ENCODE peak calls at places on chromosomes 3 and 15, in five cellular contexts. C is IMR-90, R is H1, M is H9, T is neuronal stem cell. Q is an unnamed sample.

GRCh38 chr15:70596354-70597055 is 166.9 kb downstream of the UACA start:
- DNase-seq in C (peak; percentile 91), R (no peak), M (no peak), T (no peak), Q (no peak)

GRCh38 chr3:71816757-71817156 is 31.8 kb upstream of the PROK2 start:
- DNase-seq in C (no peak), R (no peak), M (no peak), T (no peak), Q (no peak)

GRCh38 chr3:107045791-107046190 is 331.4 kb upstream of the CCDC54 start:
- DNase-seq in C (no peak), R (no peak), M (no peak), T (no peak), Q (no peak)

GRCh38 chr3:11662392-11662990 is 18.8 kb upstream of the VGLL4 start:
- DNase-seq in C (no peak), R (no peak), M (no peak), T (no peak), Q (peak; percentile 61)

GRCh38 chr3:10557783-10558373 is 52.5 kb upstream of the ATP2B2 start:
- DNase-seq in C (peak; percentile 37), R (no peak), M (peak; percentile 14), T (no peak), Q (no peak)

GRCh38 chr3:70179111-70179510 is 133.3 kb downstream of the MDFIC2 start:
- DNase-seq in C (no peak), R (no peak), M (no peak), T (no peak), Q (no peak)

GRCh38 chr3:165874663-165875489 is 37.7 kb upstream of the BCHE start:
- DNase-seq in C (no peak), R (no peak), M (peak; percentile 42), T (no peak), Q (peak; percentile 45)

GRCh38 chr3:126147147-126147931 is 33.0 kb downstream of the ALDH1L1 start:
- DNase-seq in C (no peak), R (no peak), M (peak; percentile 15), T (no peak), Q (no peak)

GRCh38 chr3:144643778-144644191 is 672.2 kb downstream of the DIPK2A start:
- DNase-seq in C (peak; percentile 61), R (no peak), M (no peak), T (no peak), Q (no peak)

GRCh38 chr15:77871838-77872371 is 205.6 kb downstream of the TBC1D2B start:
- DNase-seq in C (no peak), R (no peak), M (peak; percentile 52), T (no peak), Q (peak; percentile 44)

GRCh38 chr3:141240290-141241247 is 8.9 kb downstream of the PXYLP1 start:
- DNase-seq in C (peak; percentile 60), R (no peak), M (no peak), T (no peak), Q (peak; percentile 32)

GRCh38 chr3:182258538-182259177 is 534.6 kb upstream of the ATP11B start:
- DNase-seq in C (no peak), R (no peak), M (no peak), T (peak; percentile 55), Q (peak; percentile 54)

GRCh38 chr3:128198313-128198712 is 45.0 kb downstream of the EEFSEC start:
- DNase-seq in C (no peak), R (no peak), M (no peak), T (no peak), Q (peak; percentile 76)

GRCh38 chr15:51132384-51133139 is 37.9 kb upstream of the TNFAIP8L3 start:
- DNase-seq in C (peak; percentile 96), R (no peak), M (peak; percentile 50), T (peak; percentile 35), Q (peak; percentile 47)

GRCh38 chr3:100412897-100413590 is 11.7 kb downstream of the LNP1 start:
- DNase-seq in C (no peak), R (no peak), M (no peak), T (no peak), Q (no peak)

GRCh38 chr3:191068946-191069813 is 129.9 kb upstream of the OSTN start:
- DNase-seq in C (peak; percentile 63), R (no peak), M (no peak), T (no peak), Q (no peak)

GRCh38 chr3:32480596-32480995 is 22.1 kb downstream of the CMTM6 start:
- DNase-seq in C (no peak), R (no peak), M (no peak), T (no peak), Q (no peak)

GRCh38 chr15:101320501-101321052 is 25.5 kb upstream of the SNRPA1 start:
- DNase-seq in C (peak; percentile 51), R (no peak), M (peak; percentile 78), T (peak; percentile 14), Q (peak; percentile 84)

GRCh38 chr3:32646761-32647160 is 38.2 kb upstream of the CNOT10 start:
- DNase-seq in C (no peak), R (no peak), M (no peak), T (no peak), Q (no peak)

GRCh38 chr3:13705702-13706280 is 156.9 kb downstream of the FBLN2 start:
- DNase-seq in C (no peak), R (no peak), M (no peak), T (no peak), Q (no peak)

GRCh38 chr3:86937306-86937791 is 53.6 kb downstream of the VGLL3 start:
- DNase-seq in C (peak; percentile 92), R (no peak), M (no peak), T (no peak), Q (peak; percentile 59)

GRCh38 chr15:77186518-77187095 is 115.7 kb upstream of the TSPAN3 start:
- DNase-seq in C (peak; percentile 47), R (no peak), M (no peak), T (no peak), Q (peak; percentile 32)

GRCh38 chr3:98482717-98483482 is 14.6 kb upstream of the OR5K2 start:
- DNase-seq in C (no peak), R (no peak), M (no peak), T (no peak), Q (peak; percentile 32)

GRCh38 chr3:30631237-30631961 is 25.0 kb downstream of the TGFBR2 start:
- DNase-seq in C (no peak), R (no peak), M (no peak), T (no peak), Q (no peak)

GRCh38 chr3:122912772-122913538 is 114.6 kb downstream of the SEMA5B start:
- DNase-seq in C (no peak), R (no peak), M (peak; percentile 48), T (no peak), Q (no peak)

GRCh38 chr3:36843065-36844051 is 79.0 kb upstream of the DCLK3 start:
- DNase-seq in C (peak; percentile 23), R (peak; percentile 69), M (peak; percentile 83), T (peak; percentile 20), Q (peak; percentile 92)

GRCh38 chr15:48800245-48800644 is 10.6 kb downstream of the CEP152 start:
- DNase-seq in C (no peak), R (no peak), M (no peak), T (no peak), Q (no peak)

GRCh38 chr3:120762575-120762974 is 20.0 kb downstream of the GTF2E1 start:
- DNase-seq in C (peak; percentile 68), R (no peak), M (no peak), T (no peak), Q (no peak)

DNA sequence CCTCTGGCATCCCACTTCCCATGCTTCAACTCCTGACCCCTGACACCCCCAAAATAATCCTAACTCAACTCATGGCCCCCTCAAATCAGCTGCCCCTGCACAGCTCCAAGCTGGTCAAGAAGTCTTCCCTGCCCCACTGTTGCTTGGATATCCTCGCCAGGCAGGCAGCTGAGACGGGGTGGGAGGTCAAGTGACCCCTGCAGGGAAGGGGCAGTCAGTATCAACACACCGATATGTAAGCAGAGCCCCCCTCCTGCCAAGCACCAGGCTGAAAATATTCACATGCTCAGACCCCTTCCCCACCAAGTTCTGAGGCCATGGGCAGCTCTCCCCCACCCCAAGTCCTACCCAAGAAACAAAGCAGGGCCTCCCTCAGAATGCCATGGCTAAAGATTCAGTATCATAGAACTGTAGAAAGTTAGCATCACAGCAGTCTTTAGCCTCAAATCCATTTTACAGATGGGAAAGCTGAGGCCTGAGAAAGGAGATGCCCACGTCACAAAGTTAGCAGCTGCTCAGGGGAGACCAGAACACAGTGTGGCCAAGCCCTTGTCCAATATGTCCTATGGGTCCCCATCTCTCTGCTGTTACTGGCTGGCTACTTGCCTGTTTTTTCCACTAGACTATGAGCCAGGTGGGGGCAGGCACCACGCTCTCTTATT is 67.8 kb downstream of the SLC12A8 start:
- DNase-seq in C (no peak), R (no peak), M (no peak), T (no peak), Q (no peak)
- H2AK5ac ChIP-seq in C (peak overlapping the region; percentile 95), R (no peak overlapping the region), M (no peak overlapping the region), T (no peak overlapping the region), Q (peak overlapping the region; percentile 83)

DNA sequence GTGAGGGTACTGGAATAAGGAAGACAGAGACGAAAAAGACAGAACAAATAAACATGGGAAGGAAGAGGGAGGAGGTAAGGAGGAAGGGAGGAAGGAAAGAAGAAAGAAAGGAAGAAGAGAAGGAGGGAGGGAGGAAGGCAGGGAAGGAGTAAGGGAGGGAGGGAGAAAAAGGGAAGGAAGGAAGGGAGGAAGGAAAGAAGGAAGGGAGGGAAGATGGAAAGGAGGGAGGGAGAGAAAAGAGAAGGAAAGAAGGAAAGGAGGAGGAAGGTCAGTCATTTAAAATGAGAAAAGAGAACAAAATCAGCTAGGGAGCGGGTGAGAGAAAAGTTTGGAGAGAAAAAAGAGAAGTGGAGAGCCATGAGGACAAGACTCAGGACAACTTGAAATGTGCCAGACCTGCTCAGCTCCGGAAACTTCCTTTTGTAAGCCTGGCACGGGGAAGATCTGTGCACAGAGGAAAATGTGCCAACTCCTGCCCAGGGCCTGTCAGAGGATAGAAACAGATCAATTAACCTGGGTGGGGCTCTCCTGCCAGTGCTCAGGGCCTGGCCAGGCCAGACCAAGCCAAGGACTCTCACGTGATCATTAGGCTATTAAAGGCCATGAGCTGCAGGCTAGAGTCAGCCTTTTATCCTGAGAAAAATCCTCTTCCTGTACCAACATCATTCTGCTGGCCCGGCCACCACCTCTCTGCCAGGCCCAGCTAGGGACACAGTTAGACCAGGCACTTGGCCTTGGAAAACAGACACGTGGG is 50.1 kb upstream of the BCL6 start:
- DNase-seq in C (no peak), R (no peak), M (no peak), T (no peak), Q (no peak)
- H3K4me2 ChIP-seq in C (no peak overlapping the region), R (no peak overlapping the region), M (no peak overlapping the region), T (no peak overlapping the region), Q (no peak overlapping the region)

GRCh38 chr3:109154989-109155388 is 18.5 kb downstream of the C3orf85 start:
- DNase-seq in C (no peak), R (no peak), M (no peak), T (no peak), Q (no peak)

GRCh38 chr3:109161487-109162108 is 25.1 kb downstream of the C3orf85 start:
- DNase-seq in C (no peak), R (no peak), M (no peak), T (no peak), Q (no peak)

GRCh38 chr3:109152326-109152725 is 15.8 kb downstream of the C3orf85 start:
- DNase-seq in C (no peak), R (no peak), M (no peak), T (no peak), Q (no peak)

GRCh38 chr3:109155828-109156227 is 19.3 kb downstream of the C3orf85 start:
- DNase-seq in C (no peak), R (no peak), M (no peak), T (no peak), Q (no peak)
- H2BK15ac ChIP-seq in C (no peak overlapping the region), R (no peak overlapping the region), M (no peak overlapping the region), T (no peak overlapping the region), Q (no peak overlapping the region)

DNA sequence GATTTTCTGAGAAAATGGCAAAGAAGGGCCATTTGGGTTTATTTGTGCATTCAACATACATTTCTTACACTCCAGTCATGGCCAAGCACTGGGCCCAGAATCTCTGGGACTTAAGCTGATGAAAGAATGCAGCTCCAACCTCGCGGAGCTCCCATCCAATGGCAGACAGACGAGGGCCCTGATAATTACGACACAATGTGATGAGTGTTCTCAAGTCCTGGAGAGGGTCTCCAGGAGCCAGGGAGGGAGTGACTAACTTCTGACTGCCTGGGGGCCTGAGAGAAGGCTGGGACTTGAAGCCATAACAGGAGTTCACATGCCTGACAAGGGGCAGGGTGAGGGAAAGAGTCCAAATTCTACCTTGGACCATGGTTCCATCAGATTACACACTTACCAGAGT is 42.6 kb upstream of the BNC1 start:
- DNase-seq in C (no peak), R (no peak), M (no peak), T (no peak), Q (peak; percentile 45)
- H2AK5ac ChIP-seq in C (no peak overlapping the region), R (no peak overlapping the region), M (no peak overlapping the region), T (no peak overlapping the region), Q (no peak overlapping the region)

Q was measured in mesendoderm.